ENCODE peak calls at places on chromosomes 7 and 10, in five cellular contexts. H is Panc1, T is GM12865, O is fibroblast of villous mesenchyme, R is IMR-90. G is an unnamed sample.

GRCh38 chr7:15854841-15855576 is 168.5 kb upstream of the MEOX2 start:
- DNase-seq in T (no peak), O (no peak), R (no peak), H (no peak), G (peak; percentile 18)

GRCh38 chr10:80356563-80356999 is at the start of the genes DYDC1 and DYDC2:
- DNase-seq in H (no peak), R (no peak), T (peak; percentile 35), O (peak; percentile 32), G (peak; percentile 56)

GRCh38 chr7:19405546-19405945 is 260.3 kb upstream of the FERD3L start:
- DNase-seq in O (peak; percentile 76), T (no peak), R (peak; percentile 78), H (no peak), G (peak; percentile 53)

GRCh38 chr10:18402766-18403346 is 248.5 kb downstream of the NSUN6 start:
- DNase-seq in O (no peak), H (no peak), T (no peak), R (peak; percentile 73), G (no peak)

GRCh38 chr10:33381391-33381790 is 46.9 kb upstream of the NRP1 start:
- DNase-seq in H (no peak), T (no peak), O (no peak), R (peak; percentile 11), G (no peak)

GRCh38 chr10:122044045-122044661 is 55.2 kb downstream of the TACC2 start:
- DNase-seq in O (peak; percentile 35), R (peak; percentile 49), H (no peak), T (no peak), G (no peak)

GRCh38 chr10:58003945-58004344 is 263.7 kb downstream of the IPMK start:
- DNase-seq in O (no peak), T (no peak), H (no peak), R (no peak), G (no peak)

GRCh38 chr7:91940572-91941341 is at the start of gene AKAP9:
- DNase-seq in H (no peak), O (peak; percentile 81), T (peak; percentile 95), R (peak; percentile 57), G (peak; percentile 91)

GRCh38 chr10:67912330-67912946 is 28.0 kb downstream of the SIRT1 start:
- DNase-seq in O (no peak), H (no peak), T (no peak), R (peak; percentile 25), G (no peak)

GRCh38 chr10:132608511-132609195 is 71.1 kb downstream of the INPP5A start:
- DNase-seq in T (no peak), O (no peak), R (no peak), H (no peak), G (no peak)

GRCh38 chr7:42262907-42263466 is 26.0 kb upstream of the GLI3 start:
- DNase-seq in O (no peak), R (peak; percentile 70), H (no peak), T (no peak), G (peak; percentile 90)

GRCh38 chr7:67453981-67454380 is 457.3 kb downstream of the TYW1 start:
- DNase-seq in R (no peak), H (no peak), T (no peak), O (no peak), G (no peak)

GRCh38 chr10:83606275-83606674 is 533.0 kb upstream of the GHITM start:
- DNase-seq in H (no peak), T (no peak), O (peak; percentile 20), R (no peak), G (peak; percentile 10)

GRCh38 chr10:29994833-29995232 is 64.6 kb downstream of the JCAD start:
- DNase-seq in T (no peak), O (no peak), R (no peak), H (no peak), G (peak; percentile 21)

GRCh38 chr10:4262870-4263269 is 477.9 kb upstream of the KLF6 start:
- DNase-seq in H (no peak), O (peak; percentile 56), T (no peak), R (no peak), G (no peak)

GRCh38 chr7:156378806-156379205 is 261.8 kb upstream of the RNF32 start:
- DNase-seq in H (no peak), O (no peak), T (no peak), R (no peak), G (no peak)

GRCh38 chr7:102287465-102288146 is 938 bp downstream of the SH2B2 start:
- DNase-seq in O (no peak), R (no peak), T (peak; percentile 70), H (no peak), G (peak; percentile 22)

GRCh38 chr10:85445702-85446101 is 920.9 kb downstream of the GRID1 start:
- DNase-seq in T (no peak), H (no peak), R (no peak), O (no peak), G (no peak)

GRCh38 chr7:2233876-2234275 is 1.1 kb upstream of the MAD1L1 start:
- DNase-seq in T (no peak), H (no peak), O (peak; percentile 16), R (peak; percentile 39), G (no peak)

GRCh38 chr10:104279550-104280259 is 10.7 kb downstream of the GSTO2 start:
- DNase-seq in R (no peak), H (no peak), T (no peak), O (no peak), G (no peak)

GRCh38 chr10:96512524-96512991 is 1.2 kb downstream of the TLL2 start:
- DNase-seq in H (no peak), R (peak; percentile 12), T (peak; percentile 40), O (peak; percentile 20), G (peak; percentile 44)

GRCh38 chr7:37932993-37933392 is 12.6 kb downstream of the EPDR1 start:
- DNase-seq in T (no peak), R (no peak), H (no peak), O (no peak), G (no peak)

GRCh38 chr7:155201325-155202087 is 96.2 kb upstream of the INSIG1 start:
- DNase-seq in O (no peak), T (no peak), H (no peak), R (no peak), G (no peak)

GRCh38 chr10:15035385-15036301 is 8.1 kb upstream of the OLAH start:
- DNase-seq in T (peak; percentile 41), O (peak; percentile 91), R (peak; percentile 89), H (no peak), G (no peak)

DNA sequence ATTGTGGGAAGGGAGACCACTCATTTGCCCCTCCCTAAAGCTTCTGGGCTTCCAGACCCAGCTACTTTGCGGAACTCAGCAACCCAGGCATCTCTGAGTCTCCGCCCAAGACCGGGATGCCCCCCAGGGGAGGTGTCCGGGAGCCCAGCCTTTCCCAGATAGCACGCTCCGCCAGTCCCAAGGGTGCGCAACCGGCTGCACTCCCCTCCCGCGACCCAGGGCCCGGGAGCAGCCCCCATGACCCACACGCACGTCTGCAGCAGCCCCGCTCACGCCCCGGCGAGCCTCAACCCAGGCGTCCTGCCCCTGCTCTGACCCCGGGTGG is at the start of gene EPO:
- DNase-seq in O (no peak), H (no peak), R (no peak), T (no peak), G (no peak)
- H3K4me3 ChIP-seq in O (peak within 1 kb of the TSS; percentile 21), H (no peak within 1 kb of the TSS), R (no peak within 1 kb of the TSS), T (no peak within 1 kb of the TSS), G (peak within 1 kb of the TSS; percentile 2)

GRCh38 chr7:138837627-138838026 is 39.6 kb upstream of the ATP6V0A4 start:
- DNase-seq in O (no peak), H (no peak), T (no peak), R (peak; percentile 1), G (no peak)
- H3K4me3 ChIP-seq in O (no peak overlapping the region), H (no peak overlapping the region), T (no peak overlapping the region), R (no peak overlapping the region), G (no peak overlapping the region)

GRCh38 chr7:128455556-128456254 is at the start of gene HILPDA:
- DNase-seq in R (peak; percentile 95), O (peak; percentile 97), T (peak; percentile 97), H (no peak), G (peak; percentile 95)

GRCh38 chr7:128452552-128452951 is 3.1 kb upstream of the HILPDA start:
- DNase-seq in O (no peak), H (no peak), R (no peak), T (no peak), G (no peak)

GRCh38 chr7:128450913-128451312 is 4.8 kb upstream of the HILPDA start:
- DNase-seq in T (no peak), H (no peak), R (no peak), O (no peak), G (no peak)

GRCh38 chr7:128454808-128455555 is 696 bp upstream of the HILPDA start:
- DNase-seq in R (peak; percentile 41), T (peak; percentile 35), H (no peak), O (peak; percentile 82), G (no peak)

GRCh38 chr7:128453836-128454804 is 1.6 kb upstream of the HILPDA start:
- DNase-seq in O (peak; percentile 98), H (no peak), T (no peak), R (peak; percentile 82), G (no peak)
- H3K4me3 ChIP-seq in O (peak overlapping the region; percentile 25), H (peak overlapping the region; percentile 85), T (no peak overlapping the region), R (no peak overlapping the region), G (no peak overlapping the region)

GRCh38 chr7:27200761-27201230 is 905 bp upstream of the HOXA13 start:
- DNase-seq in O (no peak), T (no peak), H (no peak), R (no peak), G (no peak)
- H3K4me3 ChIP-seq in O (peak overlapping the region; percentile 86), T (peak overlapping the region; percentile 30), H (peak overlapping the region; percentile 49), R (no peak overlapping the region), G (no peak overlapping the region)

GRCh38 chr7:127207806-127208205 is 44.9 kb downstream of the GRM8 start:
- DNase-seq in O (no peak), R (no peak), H (no peak), T (no peak), G (no peak)

GRCh38 chr7:127209886-127210285 is 42.9 kb downstream of the GRM8 start:
- DNase-seq in T (no peak), H (no peak), O (no peak), R (no peak), G (no peak)

GRCh38 chr7:127207246-127207645 is 45.5 kb downstream of the GRM8 start:
- DNase-seq in T (no peak), R (no peak), H (no peak), O (no peak), G (no peak)

GRCh38 chr7:127208860-127209259 is 43.9 kb downstream of the GRM8 start:
- DNase-seq in R (no peak), T (no peak), O (no peak), H (no peak), G (no peak)

GRCh38 chr7:127208351-127208750 is 44.4 kb downstream of the GRM8 start:
- DNase-seq in H (no peak), T (no peak), R (no peak), O (no peak), G (no peak)
- H3K4me3 ChIP-seq in H (no peak overlapping the region), T (no peak overlapping the region), R (no peak overlapping the region), O (no peak overlapping the region), G (no peak overlapping the region)

G was measured in epithelial cell of esophagus.